ENCODE peak calls at places on chromosome 3, in seven cellular contexts. W, R, L, V, T, X and M are unnamed samples.

GRCh38 chr3:108488631-108489030 is 21.8 kb downstream of the MYH15 start:
- DNase-seq in W (no peak), R (no peak), L (no peak), V (no peak), T (no peak), X (no peak), M (no peak)

GRCh38 chr3:16935766-16936165 is 51.0 kb downstream of the PLCL2 start:
- DNase-seq in W (no peak), R (no peak), L (no peak), V (no peak), T (no peak), X (no peak), M (no peak)

GRCh38 chr3:71356272-71356671 is 227.3 kb downstream of the FOXP1 start:
- DNase-seq in W (no peak), R (no peak), L (no peak), V (no peak), T (no peak), X (no peak), M (no peak)

GRCh38 chr3:47882338-47882737 is 79.4 kb downstream of the DHX30 start:
- DNase-seq in W (no peak), R (no peak), L (no peak), V (no peak), T (no peak), X (no peak), M (no peak)

GRCh38 chr3:184710870-184711365 is 946 bp downstream of the MAGEF1 start:
- DNase-seq in W (no peak), R (no peak), L (no peak), V (no peak), T (no peak), X (no peak), M (no peak)

GRCh38 chr3:117054551-117054950 is 345.0 kb downstream of the TUSC7 start:
- DNase-seq in W (no peak), R (no peak), L (no peak), V (no peak), T (no peak), X (no peak), M (no peak)

GRCh38 chr3:17155951-17156350 is 271.2 kb downstream of the PLCL2 start:
- DNase-seq in W (no peak), R (no peak), L (no peak), V (no peak), T (no peak), X (no peak), M (no peak)

GRCh38 chr3:119258915-119259314 is 18.2 kb upstream of the B4GALT4 start:
- DNase-seq in W (no peak), R (no peak), L (no peak), V (no peak), T (no peak), X (no peak), M (no peak)

GRCh38 chr3:23928525-23928924 is 11.6 kb downstream of the RPL15 start:
- DNase-seq in W (no peak), R (no peak), L (no peak), V (no peak), T (no peak), X (no peak), M (no peak)

GRCh38 chr3:22269827-22270226 is 518.8 kb upstream of the ZNF385D start:
- DNase-seq in W (no peak), R (no peak), L (peak; percentile 27), V (no peak), T (peak; percentile 37), X (no peak), M (no peak)

GRCh38 chr3:63351159-63352007 is 73.3 kb downstream of the SYNPR start:
- DNase-seq in W (peak; percentile 51), R (no peak), L (no peak), V (no peak), T (peak; percentile 67), X (no peak), M (no peak)

GRCh38 chr3:133905376-133905775 is 9.7 kb upstream of the RAB6B start:
- DNase-seq in W (no peak), R (no peak), L (no peak), V (no peak), T (no peak), X (no peak), M (no peak)

GRCh38 chr3:179322481-179323196 is at the start of gene ZNF639:
- DNase-seq in W (peak; percentile 78), R (peak; percentile 87), L (peak; percentile 87), V (peak; percentile 37), T (peak; percentile 95), X (peak; percentile 78), M (peak; percentile 90)

GRCh38 chr3:74661672-74662071 is 47.2 kb upstream of the CNTN3 start:
- DNase-seq in W (no peak), R (no peak), L (no peak), V (no peak), T (no peak), X (no peak), M (no peak)

GRCh38 chr3:192750201-192750600 is 22.9 kb upstream of the FGF12 start:
- DNase-seq in W (no peak), R (no peak), L (no peak), V (no peak), T (no peak), X (no peak), M (no peak)

GRCh38 chr3:65836047-65836446 is 202.7 kb downstream of the MAGI1 start:
- DNase-seq in W (no peak), R (no peak), L (no peak), V (no peak), T (no peak), X (no peak), M (no peak)

GRCh38 chr3:183085634-183086390 is 13.5 kb downstream of the MCCC1 start:
- DNase-seq in W (no peak), R (no peak), L (no peak), V (no peak), T (peak; percentile 41), X (no peak), M (no peak)

GRCh38 chr3:190458040-190458439 is 8.3 kb upstream of the TMEM207 start:
- DNase-seq in W (no peak), R (no peak), L (no peak), V (no peak), T (peak; percentile 10), X (no peak), M (no peak)

GRCh38 chr3:128198313-128198712 is 45.0 kb downstream of the EEFSEC start:
- DNase-seq in W (peak; percentile 4), R (no peak), L (no peak), V (no peak), T (no peak), X (no peak), M (no peak)

GRCh38 chr3:15616053-15616452 is 14.5 kb downstream of the BTD start:
- DNase-seq in W (no peak), R (no peak), L (no peak), V (no peak), T (no peak), X (no peak), M (no peak)

GRCh38 chr3:15636028-15636709 is 34.6 kb downstream of the BTD start:
- DNase-seq in W (no peak), R (no peak), L (no peak), V (no peak), T (no peak), X (no peak), M (no peak)

GRCh38 chr3:149701206-149701976 is 43.6 kb upstream of the WWTR1 start:
- DNase-seq in W (no peak), R (no peak), L (no peak), V (no peak), T (no peak), X (no peak), M (no peak)

GRCh38 chr3:17129550-17129949 is 244.8 kb downstream of the PLCL2 start:
- DNase-seq in W (no peak), R (no peak), L (no peak), V (no peak), T (no peak), X (no peak), M (no peak)

GRCh38 chr3:42499478-42499871 is 3.0 kb upstream of the VIPR1 start:
- DNase-seq in W (no peak), R (peak; percentile 47), L (no peak), V (no peak), T (no peak), X (no peak), M (no peak)

GRCh38 chr3:42498791-42499477 is 3.5 kb upstream of the VIPR1 start:
- DNase-seq in W (no peak), R (peak; percentile 25), L (no peak), V (no peak), T (no peak), X (peak; percentile 87), M (no peak)

GRCh38 chr3:42498034-42498433 is 4.4 kb upstream of the VIPR1 start:
- DNase-seq in W (no peak), R (no peak), L (no peak), V (no peak), T (no peak), X (no peak), M (no peak)

GRCh38 chr3:42495393-42495792 is 7.0 kb upstream of the VIPR1 start:
- DNase-seq in W (no peak), R (no peak), L (no peak), V (no peak), T (no peak), X (no peak), M (no peak)

GRCh38 chr3:42497009-42497731 is 5.3 kb upstream of the VIPR1 start:
- DNase-seq in W (peak; percentile 40), R (peak; percentile 50), L (no peak), V (no peak), T (peak; percentile 64), X (no peak), M (no peak)
- H3K27ac ChIP-seq in W (no peak overlapping the region), R (no peak overlapping the region), L (no peak overlapping the region), V (no peak overlapping the region), T (no peak overlapping the region), X (peak overlapping the region; percentile 7), M (no peak overlapping the region)

GRCh38 chr3:197809356-197810020 is 18.4 kb downstream of the LRCH3 start:
- DNase-seq in W (no peak), R (no peak), L (no peak), V (no peak), T (no peak), X (no peak), M (no peak)
- H3K4me3 ChIP-seq in W (no peak overlapping the region), R (no peak overlapping the region), L (no peak overlapping the region), V (no peak overlapping the region), T (no peak overlapping the region), X (no peak overlapping the region), M (no peak overlapping the region)

DNA sequence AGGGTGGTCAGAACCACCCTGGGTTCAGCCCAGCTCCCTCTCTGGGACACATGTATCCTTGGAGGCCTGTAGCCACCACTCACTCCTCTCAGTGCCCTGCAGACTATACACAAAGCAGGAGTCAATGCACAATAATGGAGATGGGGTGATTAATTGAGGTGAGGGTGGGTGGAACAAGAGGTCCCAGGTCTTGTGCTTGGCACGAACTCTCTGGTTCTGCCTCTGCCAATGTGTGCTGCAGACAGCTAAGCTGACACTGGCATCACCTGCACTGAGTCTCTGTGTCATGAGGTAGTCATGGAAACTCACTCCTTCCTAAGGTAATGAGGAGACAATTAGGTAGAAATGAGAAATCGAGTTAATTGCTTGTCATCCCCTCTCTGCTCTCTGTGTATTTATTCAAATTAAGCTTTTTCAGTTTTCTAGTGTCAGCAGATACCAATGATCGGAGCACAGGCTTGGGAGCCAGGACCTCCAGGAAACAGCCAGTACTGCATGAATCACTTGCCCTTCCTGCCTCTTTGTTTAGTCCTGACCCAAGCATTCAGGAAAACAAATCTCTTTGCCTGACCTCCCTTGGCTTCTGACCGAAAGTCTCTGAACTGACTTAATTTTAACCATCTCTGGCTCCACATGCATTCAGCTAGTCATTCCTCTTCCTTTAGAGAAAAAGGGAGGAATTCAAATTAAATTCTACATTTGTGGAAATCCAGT is 56.7 kb downstream of the DRD3 start:
- DNase-seq in W (no peak), R (no peak), L (no peak), V (no peak), T (no peak), X (no peak), M (peak; percentile 17)
- H3K27ac ChIP-seq in W (no peak overlapping the region), R (no peak overlapping the region), L (no peak overlapping the region), V (no peak overlapping the region), T (no peak overlapping the region), X (no peak overlapping the region), M (no peak overlapping the region)

GRCh38 chr3:120417272-120417911 is 33.4 kb downstream of the FSTL1 start:
- DNase-seq in W (peak; percentile 89), R (peak; percentile 97), L (peak; percentile 95), V (peak; percentile 90), T (peak; percentile 94), X (peak; percentile 94), M (peak; percentile 94)
- H3K4me3 ChIP-seq in W (peak overlapping the region; percentile 40), R (peak overlapping the region; percentile 33), L (no peak overlapping the region), V (peak overlapping the region; percentile 22), T (no peak overlapping the region), X (peak overlapping the region; percentile 53), M (peak overlapping the region; percentile 4)